ENCODE peak calls at places on chromosomes 6 and 20, in five cellular contexts. T, Q, L, B and W are unnamed samples.

GRCh38 chr20:50575869-50576720 is 65.9 kb downstream of the PTPN1 start:
- DNase-seq in T (peak; percentile 73), L (peak; percentile 26), Q (peak; percentile 28), B (no peak), W (peak; percentile 24)

GRCh38 chr6:95686858-95687257 is 109.5 kb downstream of the MANEA start:
- DNase-seq in L (no peak), B (no peak), Q (no peak), T (no peak), W (no peak)

GRCh38 chr20:53040678-53041674 is 68.8 kb downstream of the TSHZ2 start:
- DNase-seq in B (no peak), L (no peak), Q (no peak), T (no peak), W (no peak)

GRCh38 chr6:99905209-99906106 is 88.6 kb downstream of the MCHR2 start:
- DNase-seq in L (no peak), T (no peak), Q (no peak), B (no peak), W (peak; percentile 31)

GRCh38 chr6:137323860-137324259 is 104.7 kb upstream of the IFNGR1 start:
- DNase-seq in T (no peak), Q (no peak), B (no peak), L (no peak), W (no peak)

GRCh38 chr6:24064106-24064505 is 61.9 kb upstream of the NRSN1 start:
- DNase-seq in L (no peak), B (no peak), T (no peak), Q (no peak), W (peak; percentile 33)

GRCh38 chr6:52570291-52570700 is 6.6 kb downstream of the TRAM2 start:
- DNase-seq in T (no peak), Q (no peak), B (no peak), L (no peak), W (no peak)

GRCh38 chr6:44569931-44570385 is 182.5 kb downstream of the CDC5L start:
- DNase-seq in L (peak; percentile 19), Q (no peak), B (no peak), T (no peak), W (no peak)

GRCh38 chr6:145141609-145142008 is 593.7 kb downstream of the EPM2A start:
- DNase-seq in B (no peak), Q (no peak), L (no peak), T (no peak), W (no peak)

GRCh38 chr6:163490826-163491577 is 76.5 kb downstream of the QKI start:
- DNase-seq in B (no peak), L (peak; percentile 1), T (no peak), Q (no peak), W (no peak)

GRCh38 chr6:50120300-50120699 is 70.6 kb upstream of the DEFB112 start:
- DNase-seq in T (no peak), L (no peak), Q (no peak), B (no peak), W (no peak)

GRCh38 chr6:105838156-105838555 is 248.0 kb upstream of the PRDM1 start:
- DNase-seq in B (no peak), T (no peak), Q (no peak), L (no peak), W (no peak)

GRCh38 chr6:73929421-73929820 is 233.4 kb downstream of the CD109 start:
- DNase-seq in L (no peak), B (no peak), Q (no peak), T (no peak), W (no peak)

GRCh38 chr6:125596020-125596419 is 153.4 kb upstream of the HEY2 start:
- DNase-seq in T (no peak), B (no peak), L (no peak), Q (no peak), W (no peak)